ENCODE peak calls at places on chromosome 19, in five cellular contexts. N is body of pancreas, Z is GM12865, I is fibroblast of lung, J is Peyer's patch. W is an unnamed sample.

GRCh38 chr19:12946092-12946845 is 607 bp downstream of the RAD23A start:
- DNase-seq in Z (peak), I (peak), N (peak), J (no peak), W (peak)

GRCh38 chr19:5090780-5091575 is 122.1 kb downstream of the KDM4B start:
- DNase-seq in J (no peak), N (peak), I (peak), Z (no peak), W (peak)

GRCh38 chr19:4318460-4318859 is 14.1 kb downstream of the FSD1 start:
- DNase-seq in Z (no peak), I (no peak), N (no peak), J (no peak), W (no peak)

GRCh38 chr19:45667620-45668341 is at the start of gene GIPR:
- DNase-seq in Z (peak), N (peak), J (peak), I (no peak), W (no peak)

GRCh38 chr19:6730153-6730804 is 7.1 kb downstream of the GPR108 start:
- DNase-seq in J (peak), I (no peak), N (peak), Z (peak), W (no peak)

GRCh38 chr19:39212377-39212742 is 8.3 kb upstream of the SYCN start:
- DNase-seq in I (peak), Z (peak), N (peak), J (peak), W (no peak)

GRCh38 chr19:17778621-17779280 is 16.2 kb upstream of the B3GNT3 start:
- DNase-seq in Z (no peak), I (no peak), N (no peak), J (no peak), W (no peak)

GRCh38 chr19:45577111-45577905 is 7.3 kb downstream of the OPA3 start:
- DNase-seq in J (no peak), Z (peak), N (peak), I (peak), W (peak)

GRCh38 chr19:54393381-54393780 is 21.9 kb upstream of the TTYH1 start:
- DNase-seq in N (no peak), J (no peak), I (no peak), Z (no peak), W (peak)

GRCh38 chr19:49676136-49676689 is 858 bp upstream of the PRMT1 start:
- DNase-seq in J (peak), Z (peak), N (peak), I (peak), W (peak)

GRCh38 chr19:2059422-2060201 is 8.6 kb upstream of the MKNK2 start:
- DNase-seq in J (no peak), N (peak), I (peak), Z (no peak), W (no peak)

GRCh38 chr19:56687036-56687435 is 15.5 kb upstream of the ZNF835 start:
- DNase-seq in I (no peak), Z (no peak), N (no peak), J (no peak), W (no peak)

GRCh38 chr19:55457683-55458457 is 3.6 kb downstream of the ISOC2 start:
- DNase-seq in N (no peak), J (no peak), Z (no peak), I (no peak), W (no peak)

GRCh38 chr19:5037936-5038335 is 69.0 kb downstream of the KDM4B start:
- DNase-seq in I (no peak), Z (no peak), N (no peak), J (no peak), W (no peak)

GRCh38 chr19:58450836-58451357 is 525 bp upstream of the ZNF324B start:
- DNase-seq in J (no peak), I (no peak), N (peak), Z (no peak), W (no peak)

GRCh38 chr19:3852614-3853254 is 16.1 kb downstream of the ZFR2 start:
- DNase-seq in I (peak), N (peak), Z (peak), J (peak), W (peak)

GRCh38 chr19:10201176-10201575 is 6.4 kb upstream of the DNMT1 start:
- DNase-seq in Z (no peak), J (no peak), I (no peak), N (no peak), W (no peak)

GRCh38 chr19:13906525-13906904 is 514 bp downstream of the CC2D1A start:
- DNase-seq in Z (peak), I (no peak), N (peak), J (peak), W (no peak)

GRCh38 chr19:50568321-50569022 is at the start of gene LRRC4B:
- DNase-seq in Z (no peak), I (no peak), N (no peak), J (no peak), W (no peak)

GRCh38 chr19:56080669-56081401 is 40.3 kb downstream of the ZNF787 start:
- DNase-seq in I (peak), Z (peak), J (peak), N (peak), W (no peak)

GRCh38 chr19:53874384-53874995 is 6.8 kb downstream of the MYADM start:
- DNase-seq in J (no peak), N (no peak), I (no peak), Z (no peak), W (no peak)

GRCh38 chr19:13839938-13840750 is 36.8 kb upstream of the NANOS3 start:
- DNase-seq in J (peak), N (peak), Z (no peak), I (no peak), W (no peak)

GRCh38 chr19:3494559-3494958 is 5.9 kb downstream of the DOHH start:
- DNase-seq in N (no peak), J (no peak), Z (no peak), I (no peak), W (no peak)

GRCh38 chr19:42693760-42694350 is 46.4 kb downstream of the PSG3 start:
- DNase-seq in J (no peak), N (peak), I (peak), Z (peak), W (peak)

GRCh38 chr19:14342809-14343208 is 38.4 kb upstream of the ADGRE5 start:
- DNase-seq in Z (no peak), I (no peak), N (no peak), J (no peak), W (no peak)

GRCh38 chr19:1749373-1750342 is 3.6 kb upstream of the ONECUT3 start:
- DNase-seq in I (no peak), N (no peak), Z (no peak), J (no peak), W (no peak)

GRCh38 chr19:56119585-56119978 is 1.5 kb downstream of the ZNF787 start:
- DNase-seq in Z (no peak), I (no peak), J (no peak), N (peak), W (no peak)

GRCh38 chr19:34317311-34317927 is 47.6 kb upstream of the GPI start:
- DNase-seq in I (peak), N (peak), J (no peak), Z (no peak), W (no peak)

GRCh38 chr19:2362039-2362969 is 2.2 kb downstream of the TMPRSS9 start:
- DNase-seq in I (no peak), J (no peak), Z (no peak), N (no peak), W (no peak)

GRCh38 chr19:15456441-15456840 is 6.7 kb upstream of the WIZ start:
- DNase-seq in N (no peak), J (no peak), Z (no peak), I (no peak), W (no peak)

GRCh38 chr19:37389234-37389633 is 18.3 kb downstream of the ZNF527 start:
- DNase-seq in I (no peak), Z (no peak), J (no peak), N (no peak), W (no peak)
- H3K4me3 ChIP-seq in I (no peak), Z (no peak), J (no peak), N (no peak), W (no peak)

GRCh38 chr19:41363753-41364545 is at the start of gene B9D2:
- DNase-seq in N (peak), Z (peak), J (peak), I (peak), W (peak)

GRCh38 chr19:41364546-41365391 is 820 bp upstream of the B9D2 start:
- DNase-seq in I (no peak), N (peak), Z (peak), J (no peak), W (no peak)

GRCh38 chr19:41362143-41362847 is 1.7 kb downstream of the B9D2 start:
- DNase-seq in I (no peak), J (no peak), N (peak), Z (no peak), W (no peak)

GRCh38 chr19:41366089-41366488 is 2.1 kb upstream of the B9D2 start:
- DNase-seq in J (no peak), N (no peak), Z (peak), I (no peak), W (no peak)

GRCh38 chr19:41363371-41363752 is 587 bp downstream of the B9D2 start:
- DNase-seq in J (no peak), I (no peak), N (no peak), Z (peak), W (no peak)
- TF ChIP-seq CTCF in J (no peak), I (no peak), N (no peak), Z (no peak), W (no peak)

GRCh38 chr19:8046569-8047165 is 5.9 kb upstream of the CCL25 start:
- DNase-seq in N (no peak), J (no peak), Z (peak), I (no peak), W (no peak)

GRCh38 chr19:8052464-8052859 is at the start of gene CCL25:
- DNase-seq in N (no peak), I (no peak), Z (no peak), J (no peak), W (no peak)

GRCh38 chr19:8054169-8054568 is 1.6 kb downstream of the CCL25 start:
- DNase-seq in Z (no peak), J (no peak), N (no peak), I (no peak), W (no peak)

GRCh38 chr19:8045872-8046568 is 6.5 kb upstream of the CCL25 start:
- DNase-seq in I (no peak), J (no peak), Z (no peak), N (no peak), W (no peak)

DNA sequence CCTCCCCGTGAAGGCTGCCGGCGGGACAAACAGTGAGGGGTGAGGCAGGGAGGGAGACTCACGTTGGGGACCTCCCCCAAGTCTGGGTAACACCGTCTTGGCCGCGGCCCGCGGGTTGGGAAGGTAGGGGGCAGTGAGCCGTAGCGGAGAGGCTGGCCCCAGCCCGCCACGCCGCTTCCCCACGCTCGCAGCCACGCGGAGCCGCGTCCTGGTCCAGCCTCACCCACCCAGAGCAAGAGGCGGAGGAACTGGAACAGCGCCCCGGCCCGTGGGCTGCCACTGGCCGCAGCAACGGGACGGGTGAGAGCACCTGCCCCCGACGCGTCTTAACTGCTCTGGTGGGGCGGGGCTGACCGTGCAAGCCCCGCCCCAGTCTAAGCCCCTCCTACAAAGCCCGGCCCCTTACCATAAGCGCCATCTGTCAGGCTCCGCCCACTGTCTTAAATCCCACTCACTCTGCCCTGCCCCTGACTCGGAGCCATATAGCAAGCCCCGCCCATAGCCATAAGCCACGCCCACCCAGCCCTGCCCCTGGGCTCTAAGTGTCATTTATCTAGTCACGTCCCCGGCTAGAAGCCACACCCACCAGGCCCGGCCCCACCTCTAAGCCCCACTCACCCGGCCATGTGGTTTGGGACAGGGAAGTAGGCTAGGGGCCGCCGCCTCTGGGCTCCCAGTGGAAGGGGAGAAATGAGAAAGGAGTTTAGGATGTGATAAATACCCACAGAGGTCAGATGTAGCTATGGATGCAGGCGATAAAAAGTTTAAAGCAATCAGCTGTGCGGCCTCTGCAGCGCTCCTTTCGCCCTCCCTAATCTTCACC is 2.1 kb upstream of the CCL25 start:
- DNase-seq in J (peak), Z (peak), I (peak), N (peak), W (peak)
- H3K4me3 ChIP-seq in J (peak), Z (peak), I (no peak), N (no peak), W (peak)

DNA sequence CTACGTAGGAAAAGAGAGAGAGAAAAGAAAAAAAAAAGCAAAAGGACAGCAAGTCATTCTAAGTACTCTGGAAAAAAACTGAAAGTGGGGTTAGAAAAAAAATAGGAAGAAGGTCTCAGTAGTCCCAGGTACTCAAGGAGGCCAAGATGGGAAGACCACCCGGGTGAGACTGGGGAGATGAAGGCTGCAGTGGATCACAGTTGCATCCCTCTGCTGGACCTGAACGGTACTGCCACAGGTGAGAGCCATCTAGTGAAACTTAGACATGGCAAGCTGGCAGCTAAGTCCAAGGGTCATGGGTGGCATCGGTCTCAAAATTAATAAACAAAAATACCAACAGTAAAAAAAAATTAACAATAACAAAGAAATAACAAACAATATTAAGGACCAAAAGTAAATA is 41.0 kb upstream of the ZNF91 start:
- DNase-seq in J (no peak), Z (no peak), I (no peak), N (no peak), W (no peak)
- TF ChIP-seq CTCF in J (peak), Z (peak), I (peak), N (no peak), W (peak)